ENCODE peak calls at places on chromosome 14, in six cellular contexts. G, L, R, Y, X and C are unnamed samples.
A peak's percentile ranks its signal among the peaks of the same experiment; 100 is the strongest.

GRCh38 chr14:71686677-71687076 is 245.6 kb upstream of the RGS6 start:
- DNase-seq in G (no peak), L (peak; percentile 32), R (peak; percentile 57), Y (no peak), X (no peak), C (no peak)

GRCh38 chr14:72708708-72709475 is 185.0 kb downstream of the DPF3 start:
- DNase-seq in G (no peak), L (no peak), R (no peak), Y (no peak), X (no peak), C (no peak)

GRCh38 chr14:55285048-55285652 is 13.9 kb downstream of the FBXO34 start:
- DNase-seq in G (no peak), L (no peak), R (peak; percentile 53), Y (no peak), X (no peak), C (no peak)

GRCh38 chr14:100865682-100866591 is 37.6 kb downstream of the RTL1 start:
- DNase-seq in G (peak; percentile 44), L (no peak), R (peak; percentile 30), Y (no peak), X (no peak), C (no peak)

GRCh38 chr14:61434315-61434714 is 112.9 kb downstream of the PRKCH start:
- DNase-seq in G (no peak), L (no peak), R (no peak), Y (peak; percentile 31), X (no peak), C (no peak)

GRCh38 chr14:58100735-58101368 is 51.2 kb downstream of the ARMH4 start:
- DNase-seq in G (no peak), L (no peak), R (no peak), Y (peak; percentile 89), X (no peak), C (no peak)

GRCh38 chr14:87059060-87059827 is 933.7 kb downstream of the GALC start:
- DNase-seq in G (no peak), L (no peak), R (no peak), Y (no peak), X (no peak), C (no peak)

GRCh38 chr14:96424104-96424989 is 32.4 kb downstream of the AK7 start:
- DNase-seq in G (no peak), L (peak; percentile 78), R (no peak), Y (peak; percentile 67), X (no peak), C (peak; percentile 50)

GRCh38 chr14:97166497-97166896 is 369.3 kb downstream of the VRK1 start:
- DNase-seq in G (no peak), L (no peak), R (no peak), Y (no peak), X (no peak), C (no peak)

GRCh38 chr14:51004352-51004800 is 60.1 kb upstream of the PYGL start:
- DNase-seq in G (no peak), L (no peak), R (peak; percentile 35), Y (no peak), X (no peak), C (no peak)

GRCh38 chr14:21913759-21914158 is 240.1 kb upstream of the OR4E1 start:
- DNase-seq in G (no peak), L (peak; percentile 50), R (peak; percentile 50), Y (peak; percentile 86), X (no peak), C (peak; percentile 83)

GRCh38 chr14:30621354-30621953 is 665 bp upstream of the SCFD1 start:
- DNase-seq in G (no peak), L (no peak), R (no peak), Y (no peak), X (peak; percentile 4), C (no peak)

GRCh38 chr14:93859957-93860356 is 67.2 kb upstream of the FAM181A start:
- DNase-seq in G (no peak), L (no peak), R (no peak), Y (no peak), X (no peak), C (no peak)

GRCh38 chr14:73944432-73945158 is 5.3 kb downstream of the FAM161B start:
- DNase-seq in G (no peak), L (no peak), R (no peak), Y (no peak), X (no peak), C (no peak)

GRCh38 chr14:23358553-23359166 is 6.0 kb upstream of the SLC22A17 start:
- DNase-seq in G (no peak), L (no peak), R (no peak), Y (no peak), X (no peak), C (no peak)

GRCh38 chr14:34628681-34629135 is 1.2 kb downstream of the SNX6 start:
- DNase-seq in G (no peak), L (no peak), R (no peak), Y (no peak), X (no peak), C (no peak)

GRCh38 chr14:103194256-103195045 is 71.2 kb downstream of the TNFAIP2 start:
- DNase-seq in G (peak; percentile 35), L (peak; percentile 49), R (no peak), Y (no peak), X (no peak), C (no peak)

GRCh38 chr14:59126714-59127436 is 61.6 kb upstream of the DAAM1 start:
- DNase-seq in G (no peak), L (peak; percentile 10), R (no peak), Y (peak; percentile 51), X (no peak), C (peak; percentile 58)

GRCh38 chr14:32846821-32847220 is 91.9 kb upstream of the NPAS3 start:
- DNase-seq in G (no peak), L (no peak), R (no peak), Y (no peak), X (no peak), C (no peak)

GRCh38 chr14:95039993-95040348 is 117.4 kb downstream of the DICER1 start:
- DNase-seq in G (no peak), L (no peak), R (no peak), Y (no peak), X (no peak), C (no peak)

GRCh38 chr14:50001146-50001998 is 108.5 kb downstream of the ARF6 start:
- DNase-seq in G (peak; percentile 84), L (peak; percentile 45), R (peak; percentile 62), Y (peak; percentile 85), X (no peak), C (peak; percentile 59)

GRCh38 chr14:55129428-55130193 is 559 bp downstream of the LGALS3 start:
- DNase-seq in G (peak; percentile 87), L (peak; percentile 67), R (peak; percentile 88), Y (peak; percentile 73), X (no peak), C (peak; percentile 20)

GRCh38 chr14:40204441-40205175 is 772.4 kb upstream of the FBXO33 start:
- DNase-seq in G (no peak), L (no peak), R (no peak), Y (no peak), X (no peak), C (no peak)

GRCh38 chr14:31781578-31781977 is 220.4 kb downstream of the NUBPL start:
- DNase-seq in G (no peak), L (no peak), R (no peak), Y (no peak), X (no peak), C (no peak)

GRCh38 chr14:69571879-69572633 is 2.6 kb downstream of the CCDC177 start:
- DNase-seq in G (no peak), L (no peak), R (no peak), Y (no peak), X (no peak), C (no peak)
- H3K27ac ChIP-seq in G (no peak overlapping the region), L (no peak overlapping the region), R (no peak overlapping the region), Y (no peak overlapping the region), X (no peak overlapping the region), C (no peak overlapping the region)

DNA sequence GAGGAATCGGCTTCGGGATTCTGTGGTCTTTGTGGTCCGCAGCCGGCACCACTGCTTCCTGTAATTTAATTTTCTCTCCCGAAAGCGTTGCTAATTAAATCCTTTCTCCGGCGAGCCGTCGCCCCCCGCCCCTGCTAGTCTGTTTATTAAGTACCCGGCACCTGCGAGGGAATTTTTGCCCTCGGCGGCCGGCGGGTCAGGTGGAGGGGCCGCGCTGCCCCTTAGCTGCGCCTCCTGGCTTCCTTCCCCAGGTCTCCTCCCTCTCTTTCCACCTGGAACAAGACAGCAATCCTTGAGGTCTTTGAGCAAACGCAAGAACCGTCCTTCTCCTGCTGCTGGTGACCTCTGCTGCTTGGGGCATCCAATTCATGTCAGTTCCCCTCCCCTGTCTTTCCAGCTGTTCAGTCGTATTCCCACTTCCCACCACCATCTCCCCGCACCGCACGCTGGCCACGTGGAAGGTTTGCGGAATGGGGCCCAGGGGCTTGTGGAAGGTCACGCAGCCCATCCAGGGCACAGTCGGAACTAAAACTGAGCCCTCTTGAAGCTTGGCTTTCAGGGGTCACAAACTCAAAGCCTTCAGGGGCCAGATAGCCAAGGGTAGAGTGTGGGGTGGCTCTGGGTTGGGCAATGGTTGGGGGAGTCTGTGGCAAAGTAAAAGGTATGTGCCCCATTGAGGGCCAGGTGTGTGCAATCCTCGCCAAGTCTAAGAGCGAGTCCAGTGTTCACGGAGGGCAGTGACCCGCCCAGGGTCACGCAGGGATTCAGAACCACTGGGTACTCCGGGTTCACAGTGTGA is 16.1 kb downstream of the ZDHHC22 start:
- DNase-seq in G (no peak), L (no peak), R (no peak), Y (no peak), X (no peak), C (no peak)
- H3K4me3 ChIP-seq in G (peak overlapping the region; percentile 48), L (peak overlapping the region; percentile 17), R (peak overlapping the region; percentile 12), Y (no peak overlapping the region), X (peak overlapping the region; percentile 67), C (peak overlapping the region; percentile 84)

GRCh38 chr14:69131176-69131575 is 21.7 kb downstream of the DCAF5 start:
- DNase-seq in G (no peak), L (no peak), R (no peak), Y (no peak), X (no peak), C (no peak)
- H3K27ac ChIP-seq in G (no peak overlapping the region), L (no peak overlapping the region), R (no peak overlapping the region), Y (no peak overlapping the region), X (no peak overlapping the region), C (no peak overlapping the region)

DNA sequence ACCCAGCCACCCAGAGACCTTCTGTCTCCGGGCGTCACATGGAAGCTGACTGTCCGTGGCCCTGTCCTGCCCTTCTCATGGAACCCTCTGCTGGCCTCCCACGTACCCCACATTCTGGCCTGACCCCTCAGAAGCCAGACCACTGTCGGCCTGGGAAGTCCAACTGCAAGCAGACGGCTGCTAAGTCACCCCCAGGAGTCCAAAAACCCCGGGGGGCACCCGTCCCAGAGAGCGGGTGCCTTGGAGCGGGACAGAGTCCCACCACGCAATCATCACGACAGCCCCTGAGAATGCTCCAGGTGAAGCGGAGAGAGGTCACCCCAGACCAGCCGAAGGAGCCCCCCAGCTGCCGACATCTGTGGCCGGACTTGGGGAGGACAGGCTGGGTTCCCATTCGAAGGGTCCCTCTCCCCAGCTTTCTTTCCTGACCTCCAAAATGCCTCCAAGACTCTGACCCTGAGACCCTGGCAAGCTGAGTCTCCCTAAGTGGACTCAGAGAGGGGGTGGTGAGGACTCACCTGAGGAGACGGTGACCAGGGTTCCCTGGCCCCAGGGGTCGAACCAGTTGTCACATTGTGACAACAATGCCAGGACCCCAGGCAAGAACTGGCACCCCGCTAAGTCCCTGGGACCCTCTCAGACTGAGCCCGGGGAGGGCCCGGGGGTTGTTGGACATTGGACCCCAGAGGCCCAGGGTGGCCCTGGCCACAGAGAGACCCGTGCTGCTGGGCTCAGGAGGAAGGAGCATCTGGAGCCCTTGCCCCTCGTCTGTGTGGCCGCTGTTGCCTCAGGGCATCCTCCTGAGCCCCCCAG is 337.1 kb downstream of the TMEM121 start:
- DNase-seq in G (no peak), L (no peak), R (peak; percentile 35), Y (no peak), X (no peak), C (no peak)
- H3K4me3 ChIP-seq in G (no peak overlapping the region), L (no peak overlapping the region), R (no peak overlapping the region), Y (no peak overlapping the region), X (peak overlapping the region; percentile 37), C (no peak overlapping the region)